ENCODE peak calls at places on chromosomes 16 and 17, in four cellular contexts. One of them, this sample, is unnamed.

GRCh38 chr17:78251773-78252103 is 20.3 kb downstream of the TMEM235 start:
- DNase-seq in WERI-Rb-1: no peak
- DNase-seq in neural progenitor cell: no peak
- DNase-seq in left ventricle myocardium inferior: no peak
- DNase-seq in this sample: no peak

GRCh38 chr17:76983075-76983411 is 114.8 kb downstream of the MGAT5B start:
- DNase-seq in left ventricle myocardium inferior: no peak
- DNase-seq in neural progenitor cell: no peak
- DNase-seq in WERI-Rb-1: no peak
- DNase-seq in this sample: no peak

GRCh38 chr16:88825146-88825545 is 13.4 kb upstream of the APRT start:
- DNase-seq in neural progenitor cell: no peak
- DNase-seq in WERI-Rb-1: no peak
- DNase-seq in left ventricle myocardium inferior: no peak
- DNase-seq in this sample: no peak

GRCh38 chr17:68326681-68327080 is 35.4 kb downstream of the ARSG start:
- DNase-seq in neural progenitor cell: no peak
- DNase-seq in left ventricle myocardium inferior: no peak
- DNase-seq in WERI-Rb-1: no peak
- DNase-seq in this sample: no peak

GRCh38 chr16:17397499-17397891 is 73.3 kb downstream of the XYLT1 start:
- DNase-seq in neural progenitor cell: no peak
- DNase-seq in WERI-Rb-1: no peak
- DNase-seq in left ventricle myocardium inferior: no peak
- DNase-seq in this sample: no peak

GRCh38 chr16:68083861-68084503 is 1.2 kb upstream of the NFATC3 start:
- DNase-seq in left ventricle myocardium inferior: no peak
- DNase-seq in neural progenitor cell: peak; percentile 64
- DNase-seq in WERI-Rb-1: no peak
- DNase-seq in this sample: no peak

GRCh38 chr17:33234930-33235685 is 58.0 kb downstream of the ASIC2 start:
- DNase-seq in left ventricle myocardium inferior: peak; percentile 54
- DNase-seq in neural progenitor cell: no peak
- DNase-seq in WERI-Rb-1: no peak
- DNase-seq in this sample: peak; percentile 79

GRCh38 chr16:79272141-79272577 is 328.4 kb downstream of the MAF start:
- DNase-seq in left ventricle myocardium inferior: no peak
- DNase-seq in WERI-Rb-1: no peak
- DNase-seq in neural progenitor cell: no peak
- DNase-seq in this sample: no peak

GRCh38 chr16:10668322-10669045 is 26.2 kb downstream of the TEKT5 start:
- DNase-seq in left ventricle myocardium inferior: no peak
- DNase-seq in WERI-Rb-1: peak; percentile 57
- DNase-seq in neural progenitor cell: peak; percentile 76
- DNase-seq in this sample: no peak

GRCh38 chr17:72492494-72492893 is 371.7 kb downstream of the SOX9 start:
- DNase-seq in left ventricle myocardium inferior: no peak
- DNase-seq in neural progenitor cell: no peak
- DNase-seq in WERI-Rb-1: no peak
- DNase-seq in this sample: no peak

GRCh38 chr16:20899503-20900298 is 457 bp downstream of the DCUN1D3 start:
- DNase-seq in WERI-Rb-1: peak; percentile 75
- DNase-seq in left ventricle myocardium inferior: peak; percentile 21
- DNase-seq in neural progenitor cell: no peak
- DNase-seq in this sample: no peak

GRCh38 chr17:205176-205538 is 23.7 kb upstream of the DOC2B start:
- DNase-seq in neural progenitor cell: no peak
- DNase-seq in WERI-Rb-1: no peak
- DNase-seq in left ventricle myocardium inferior: no peak
- DNase-seq in this sample: no peak

GRCh38 chr17:13002761-13003453 is 14.9 kb downstream of the ELAC2 start:
- DNase-seq in left ventricle myocardium inferior: peak; percentile 80
- DNase-seq in neural progenitor cell: peak; percentile 87
- DNase-seq in WERI-Rb-1: peak; percentile 70
- DNase-seq in this sample: peak; percentile 55

GRCh38 chr16:72664122-72664479 is 383.8 kb downstream of the ZFHX3 start:
- DNase-seq in WERI-Rb-1: no peak
- DNase-seq in left ventricle myocardium inferior: no peak
- DNase-seq in neural progenitor cell: no peak
- DNase-seq in this sample: no peak

GRCh38 chr17:64054304-64054703 is 33.9 kb upstream of the ICAM2 start:
- DNase-seq in neural progenitor cell: no peak
- DNase-seq in left ventricle myocardium inferior: no peak
- DNase-seq in WERI-Rb-1: no peak
- DNase-seq in this sample: no peak

GRCh38 chr17:68763551-68763950 is 162.4 kb upstream of the FAM20A start:
- DNase-seq in neural progenitor cell: no peak
- DNase-seq in WERI-Rb-1: no peak
- DNase-seq in left ventricle myocardium inferior: no peak
- DNase-seq in this sample: no peak

GRCh38 chr16:1601031-1601430 is 10.8 kb downstream of the IFT140 start:
- DNase-seq in neural progenitor cell: no peak
- DNase-seq in left ventricle myocardium inferior: no peak
- DNase-seq in WERI-Rb-1: no peak
- DNase-seq in this sample: no peak

GRCh38 chr16:85173981-85174751 is 61.9 kb upstream of the CIBAR2 start:
- DNase-seq in neural progenitor cell: peak; percentile 51
- DNase-seq in WERI-Rb-1: no peak
- DNase-seq in left ventricle myocardium inferior: no peak
- DNase-seq in this sample: no peak

GRCh38 chr17:50575581-50576210 is 15.2 kb downstream of the CACNA1G start:
- DNase-seq in neural progenitor cell: no peak
- DNase-seq in WERI-Rb-1: no peak
- DNase-seq in left ventricle myocardium inferior: no peak
- DNase-seq in this sample: no peak

GRCh38 chr16:85296859-85297698 is 184.8 kb upstream of the CIBAR2 start:
- DNase-seq in left ventricle myocardium inferior: no peak
- DNase-seq in WERI-Rb-1: peak; percentile 40
- DNase-seq in neural progenitor cell: peak; percentile 72
- DNase-seq in this sample: no peak

GRCh38 chr17:18949566-18949965 is 2.4 kb upstream of the SLC5A10 start:
- DNase-seq in neural progenitor cell: no peak
- DNase-seq in left ventricle myocardium inferior: peak; percentile 37
- DNase-seq in WERI-Rb-1: no peak
- DNase-seq in this sample: no peak

GRCh38 chr17:55845385-55845784 is 94.5 kb downstream of the PCTP start:
- DNase-seq in left ventricle myocardium inferior: peak; percentile 38
- DNase-seq in WERI-Rb-1: peak; percentile 68
- DNase-seq in neural progenitor cell: peak; percentile 84
- DNase-seq in this sample: no peak

GRCh38 chr16:90035902-90036301 is 16.6 kb upstream of the DBNDD1 start:
- DNase-seq in WERI-Rb-1: no peak
- DNase-seq in left ventricle myocardium inferior: no peak
- DNase-seq in neural progenitor cell: no peak
- DNase-seq in this sample: no peak

GRCh38 chr16:66996324-66996982 is 8.1 kb downstream of the CES4A start:
- DNase-seq in WERI-Rb-1: no peak
- DNase-seq in left ventricle myocardium inferior: peak; percentile 29
- DNase-seq in neural progenitor cell: no peak
- DNase-seq in this sample: peak; percentile 39

GRCh38 chr16:50602126-50602525 is 53.9 kb downstream of the NKD1 start:
- DNase-seq in WERI-Rb-1: no peak
- DNase-seq in left ventricle myocardium inferior: no peak
- DNase-seq in neural progenitor cell: no peak
- DNase-seq in this sample: no peak
- H3K27ac ChIP-seq in WERI-Rb-1: no peak overlapping the region
- H3K27ac ChIP-seq in left ventricle myocardium inferior: no peak overlapping the region
- H3K27ac ChIP-seq in neural progenitor cell: no peak overlapping the region
- H3K27ac ChIP-seq in this sample: no peak overlapping the region

GRCh38 chr16:75761111-75761510 is 34.8 kb upstream of the CPHXL start:
- DNase-seq in left ventricle myocardium inferior: no peak
- DNase-seq in neural progenitor cell: no peak
- DNase-seq in WERI-Rb-1: no peak
- DNase-seq in this sample: no peak

GRCh38 chr16:75754126-75754525 is 27.8 kb upstream of the CPHXL start:
- DNase-seq in left ventricle myocardium inferior: no peak
- DNase-seq in WERI-Rb-1: no peak
- DNase-seq in neural progenitor cell: no peak
- DNase-seq in this sample: peak; percentile 15

GRCh38 chr16:75762746-75763145 is 36.5 kb upstream of the CPHXL start:
- DNase-seq in left ventricle myocardium inferior: no peak
- DNase-seq in WERI-Rb-1: no peak
- DNase-seq in neural progenitor cell: no peak
- DNase-seq in this sample: no peak

GRCh38 chr16:75760018-75760519 is 33.8 kb upstream of the CPHXL start:
- DNase-seq in neural progenitor cell: no peak
- DNase-seq in left ventricle myocardium inferior: no peak
- DNase-seq in WERI-Rb-1: no peak
- DNase-seq in this sample: no peak

DNA sequence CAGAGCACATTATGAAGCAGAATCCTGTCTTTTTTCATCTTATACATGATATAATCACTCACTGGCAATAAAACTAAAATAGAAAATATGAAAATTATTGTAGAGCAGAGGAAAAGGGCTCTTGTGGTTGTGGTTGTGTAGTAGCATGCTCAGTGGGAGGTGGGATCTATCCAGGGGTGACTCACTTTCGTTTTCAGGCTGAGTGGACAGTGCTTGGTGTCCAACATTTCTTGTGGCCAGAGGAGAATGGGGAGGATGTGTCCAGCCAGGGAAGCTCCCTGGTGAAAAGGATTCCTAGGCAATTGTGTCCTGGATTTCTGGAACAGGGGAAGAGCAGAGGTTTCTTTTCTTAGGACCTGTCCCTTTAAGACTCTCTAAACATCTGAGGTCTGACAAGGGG is 31.9 kb upstream of the CPHXL start:
- DNase-seq in WERI-Rb-1: no peak
- DNase-seq in left ventricle myocardium inferior: no peak
- DNase-seq in neural progenitor cell: no peak
- DNase-seq in this sample: no peak
- H3K27ac ChIP-seq in WERI-Rb-1: no peak overlapping the region
- H3K27ac ChIP-seq in left ventricle myocardium inferior: no peak overlapping the region
- H3K27ac ChIP-seq in neural progenitor cell: no peak overlapping the region
- H3K27ac ChIP-seq in this sample: no peak overlapping the region

GRCh38 chr17:75874323-75875181 is 3.8 kb downstream of the TRIM47 start:
- DNase-seq in left ventricle myocardium inferior: no peak
- DNase-seq in WERI-Rb-1: no peak
- DNase-seq in neural progenitor cell: no peak
- DNase-seq in this sample: no peak

GRCh38 chr17:75873587-75874322 is 4.6 kb downstream of the TRIM47 start:
- DNase-seq in left ventricle myocardium inferior: no peak
- DNase-seq in neural progenitor cell: no peak
- DNase-seq in WERI-Rb-1: no peak
- DNase-seq in this sample: no peak

GRCh38 chr17:75864448-75864871 is 9.3 kb upstream of the WBP2 start:
- DNase-seq in left ventricle myocardium inferior: peak; percentile 78
- DNase-seq in neural progenitor cell: peak; percentile 32
- DNase-seq in WERI-Rb-1: no peak
- DNase-seq in this sample: peak; percentile 82

GRCh38 chr17:75872434-75873351 is 5.7 kb downstream of the TRIM47 start:
- DNase-seq in WERI-Rb-1: peak; percentile 72
- DNase-seq in neural progenitor cell: no peak
- DNase-seq in left ventricle myocardium inferior: peak; percentile 80
- DNase-seq in this sample: no peak

GRCh38 chr17:75869282-75870141 is 8.9 kb downstream of the TRIM47 start:
- DNase-seq in left ventricle myocardium inferior: peak; percentile 74
- DNase-seq in WERI-Rb-1: no peak
- DNase-seq in neural progenitor cell: no peak
- DNase-seq in this sample: no peak
- H3K27ac ChIP-seq in left ventricle myocardium inferior: peak overlapping the region; percentile 90
- H3K27ac ChIP-seq in WERI-Rb-1: no peak overlapping the region
- H3K27ac ChIP-seq in neural progenitor cell: no peak overlapping the region
- H3K27ac ChIP-seq in this sample: peak overlapping the region; percentile 91

DNA sequence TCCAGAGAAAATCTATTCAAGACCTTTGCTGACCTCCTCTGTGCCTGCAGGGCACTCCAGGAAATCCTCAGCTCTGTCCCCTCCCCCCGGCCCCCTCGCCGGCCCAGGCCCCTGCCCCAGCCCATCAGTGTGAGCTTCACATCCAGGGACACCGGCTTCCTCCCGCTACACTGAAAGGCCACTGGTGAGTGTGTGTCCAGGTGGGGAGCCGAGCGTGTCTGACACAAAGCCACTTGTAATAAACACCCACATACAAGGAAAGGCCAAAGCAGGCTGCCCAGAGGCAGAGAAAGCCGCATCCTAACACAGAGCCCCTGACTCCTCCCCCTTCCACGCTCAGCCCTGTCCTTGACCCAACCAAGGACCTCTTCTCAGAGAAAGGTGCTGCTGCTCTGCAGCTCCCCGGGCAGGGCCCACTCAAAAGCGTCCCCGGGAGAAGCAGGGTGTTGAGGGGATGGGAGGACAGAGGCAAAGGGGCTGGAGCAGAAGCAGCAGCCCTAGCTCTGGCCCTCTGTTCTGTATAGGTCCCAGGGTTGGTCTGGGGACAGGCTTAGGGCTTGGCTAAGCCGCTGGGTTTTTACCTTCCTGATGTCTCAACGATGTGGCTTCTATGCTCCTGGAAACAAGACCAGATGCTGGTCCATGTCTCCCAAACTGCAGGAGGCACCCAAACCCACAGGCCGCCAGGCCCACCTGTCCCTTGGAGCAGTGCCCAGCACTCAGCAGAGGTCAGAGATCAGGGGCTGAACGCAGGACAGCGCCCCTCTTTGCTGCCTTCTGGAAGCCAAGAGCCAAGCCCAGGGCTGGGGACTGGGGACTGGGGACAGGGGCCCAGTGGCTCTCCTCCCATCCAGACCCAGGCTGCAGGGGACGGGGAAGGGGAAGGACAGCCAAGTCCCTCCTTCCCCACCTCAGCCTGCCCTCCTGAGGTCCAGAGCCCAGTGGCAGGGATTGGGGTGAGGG is 15.3 kb downstream of the MNT start:
- DNase-seq in WERI-Rb-1: peak; percentile 56
- DNase-seq in neural progenitor cell: no peak
- DNase-seq in left ventricle myocardium inferior: no peak
- DNase-seq in this sample: no peak
- H3K27ac ChIP-seq in WERI-Rb-1: peak overlapping the region; percentile 65
- H3K27ac ChIP-seq in neural progenitor cell: peak overlapping the region; percentile 53
- H3K27ac ChIP-seq in left ventricle myocardium inferior: no peak overlapping the region
- H3K27ac ChIP-seq in this sample: no peak overlapping the region

DNA sequence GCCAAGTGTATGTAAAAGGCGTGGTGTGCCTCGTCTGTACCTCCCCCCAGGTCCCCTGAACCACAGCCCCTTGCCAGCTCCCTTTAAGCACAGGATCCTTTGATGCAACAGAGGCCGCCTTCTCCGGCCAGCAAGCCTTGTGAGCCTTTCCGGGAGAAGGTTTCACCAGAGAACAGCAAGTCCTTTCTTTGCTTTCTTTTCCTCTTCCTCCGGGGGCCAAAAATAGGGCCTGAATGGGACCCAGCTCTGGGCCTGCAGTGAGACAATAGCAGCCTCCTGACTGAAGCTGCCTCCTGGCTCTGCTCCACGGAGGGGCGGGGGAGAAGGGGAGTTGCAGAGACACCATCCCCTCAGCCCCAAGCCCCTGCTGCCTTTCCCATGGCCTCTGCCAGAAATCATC is 9.0 kb downstream of the ADGRG1 start:
- DNase-seq in WERI-Rb-1: no peak
- DNase-seq in neural progenitor cell: peak; percentile 68
- DNase-seq in left ventricle myocardium inferior: peak; percentile 62
- DNase-seq in this sample: no peak
- H3K27ac ChIP-seq in WERI-Rb-1: no peak overlapping the region
- H3K27ac ChIP-seq in neural progenitor cell: peak overlapping the region; percentile 79
- H3K27ac ChIP-seq in left ventricle myocardium inferior: peak overlapping the region; percentile 93
- H3K27ac ChIP-seq in this sample: no peak overlapping the region

This sample was measured in AG04450.